ENCODE peak calls at places on chromosomes 12 and 14, in four cellular contexts. One of them, this sample, is unnamed.

GRCh38 chr14:90730367-90730766 is 85.9 kb downstream of the TTC7B start:
- DNase-seq in ELR: no peak
- DNase-seq in heart left ventricle: no peak
- DNase-seq in NAMALWA: no peak
- DNase-seq in this sample: no peak

GRCh38 chr14:88164906-88165534 is 158.0 kb downstream of the KCNK10 start:
- DNase-seq in ELR: no peak
- DNase-seq in NAMALWA: no peak
- DNase-seq in heart left ventricle: no peak
- DNase-seq in this sample: no peak

GRCh38 chr14:23608454-23608853 is 27.7 kb upstream of the DHRS2 start:
- DNase-seq in ELR: no peak
- DNase-seq in heart left ventricle: peak
- DNase-seq in NAMALWA: no peak
- DNase-seq in this sample: no peak

GRCh38 chr12:19005257-19005801 is 124.2 kb upstream of the PLEKHA5 start:
- DNase-seq in heart left ventricle: no peak
- DNase-seq in NAMALWA: no peak
- DNase-seq in ELR: no peak
- DNase-seq in this sample: no peak

GRCh38 chr12:64582862-64583261 is 27.4 kb upstream of the RASSF3 start:
- DNase-seq in NAMALWA: no peak
- DNase-seq in heart left ventricle: no peak
- DNase-seq in ELR: no peak
- DNase-seq in this sample: no peak

GRCh38 chr14:56150018-56150417 is 31.8 kb downstream of the PELI2 start:
- DNase-seq in NAMALWA: no peak
- DNase-seq in heart left ventricle: no peak
- DNase-seq in ELR: no peak
- DNase-seq in this sample: no peak

GRCh38 chr12:50215033-50215432 is 47.9 kb upstream of the CERS5 start:
- DNase-seq in ELR: peak
- DNase-seq in heart left ventricle: no peak
- DNase-seq in NAMALWA: no peak
- DNase-seq in this sample: peak

GRCh38 chr14:53062856-53063255 is 90.3 kb downstream of the DDHD1 start:
- DNase-seq in NAMALWA: no peak
- DNase-seq in heart left ventricle: no peak
- DNase-seq in ELR: no peak
- DNase-seq in this sample: no peak

GRCh38 chr12:68336754-68337343 is 4.7 kb upstream of the MDM1 start:
- DNase-seq in heart left ventricle: no peak
- DNase-seq in NAMALWA: no peak
- DNase-seq in ELR: no peak
- DNase-seq in this sample: no peak

GRCh38 chr14:64721899-64722298 is 17.7 kb downstream of the PLEKHG3 start:
- DNase-seq in ELR: no peak
- DNase-seq in NAMALWA: no peak
- DNase-seq in heart left ventricle: no peak
- DNase-seq in this sample: no peak

GRCh38 chr12:60197589-60197988 is 601.8 kb downstream of the SLC16A7 start:
- DNase-seq in ELR: peak
- DNase-seq in NAMALWA: no peak
- DNase-seq in heart left ventricle: no peak
- DNase-seq in this sample: no peak

GRCh38 chr14:104650057-104650980 is 39.1 kb upstream of the INF2 start:
- DNase-seq in ELR: peak
- DNase-seq in NAMALWA: peak
- DNase-seq in heart left ventricle: peak
- DNase-seq in this sample: peak

GRCh38 chr14:104827173-104828055 is 26.5 kb downstream of the ZBTB42 start:
- DNase-seq in NAMALWA: peak
- DNase-seq in ELR: peak
- DNase-seq in heart left ventricle: peak
- DNase-seq in this sample: peak

GRCh38 chr12:121465921-121466799 is 66.2 kb downstream of the RNF34 start:
- DNase-seq in heart left ventricle: peak
- DNase-seq in ELR: peak
- DNase-seq in NAMALWA: peak
- DNase-seq in this sample: peak

GRCh38 chr12:49367381-49368239 is at the start of gene SPATS2:
- DNase-seq in ELR: peak
- DNase-seq in heart left ventricle: no peak
- DNase-seq in NAMALWA: no peak
- DNase-seq in this sample: peak

GRCh38 chr12:100845095-100845494 is 50.5 kb downstream of the ANO4 start:
- DNase-seq in ELR: peak
- DNase-seq in heart left ventricle: no peak
- DNase-seq in NAMALWA: no peak
- DNase-seq in this sample: no peak

GRCh38 chr14:82388488-82388887 is 854.8 kb upstream of the SEL1L start:
- DNase-seq in NAMALWA: no peak
- DNase-seq in ELR: no peak
- DNase-seq in heart left ventricle: no peak
- DNase-seq in this sample: no peak

GRCh38 chr14:64324461-64325255 is 30.5 kb upstream of the ESR2 start:
- DNase-seq in NAMALWA: no peak
- DNase-seq in heart left ventricle: no peak
- DNase-seq in ELR: peak
- DNase-seq in this sample: no peak

GRCh38 chr12:78040111-78040510 is 209.4 kb downstream of the NAV3 start:
- DNase-seq in heart left ventricle: no peak
- DNase-seq in NAMALWA: no peak
- DNase-seq in ELR: no peak
- DNase-seq in this sample: peak

GRCh38 chr14:75837151-75837787 is 144.5 kb downstream of the TGFB3 start:
- DNase-seq in heart left ventricle: no peak
- DNase-seq in NAMALWA: no peak
- DNase-seq in ELR: peak
- DNase-seq in this sample: no peak

GRCh38 chr14:37122288-37122687 is 50.1 kb downstream of the SLC25A21 start:
- DNase-seq in NAMALWA: no peak
- DNase-seq in ELR: peak
- DNase-seq in heart left ventricle: no peak
- DNase-seq in this sample: peak

GRCh38 chr12:53737951-53738833 is 10.9 kb upstream of the CALCOCO1 start:
- DNase-seq in heart left ventricle: no peak
- DNase-seq in NAMALWA: peak
- DNase-seq in ELR: no peak
- DNase-seq in this sample: no peak

GRCh38 chr14:22476882-22477281 is 112.1 kb downstream of the DAD1 start:
- DNase-seq in ELR: no peak
- DNase-seq in NAMALWA: no peak
- DNase-seq in heart left ventricle: no peak
- DNase-seq in this sample: no peak

GRCh38 chr12:111720457-111720856 is 34.6 kb downstream of the ACAD10 start:
- DNase-seq in ELR: no peak
- DNase-seq in NAMALWA: no peak
- DNase-seq in heart left ventricle: no peak
- DNase-seq in this sample: no peak

GRCh38 chr12:7345232-7345631 is 41.4 kb downstream of the ACSM4 start:
- DNase-seq in NAMALWA: no peak
- DNase-seq in heart left ventricle: no peak
- DNase-seq in ELR: no peak
- DNase-seq in this sample: no peak

GRCh38 chr12:109680521-109681030 is 33.0 kb upstream of the FAM222A start:
- DNase-seq in NAMALWA: no peak
- DNase-seq in heart left ventricle: no peak
- DNase-seq in ELR: no peak
- DNase-seq in this sample: no peak

GRCh38 chr12:30867415-30867814 is 59.1 kb upstream of the TSPAN11 start:
- DNase-seq in NAMALWA: no peak
- DNase-seq in heart left ventricle: no peak
- DNase-seq in ELR: no peak
- DNase-seq in this sample: no peak

This sample was measured in SK-MEL-5.